ENCODE peak calls at places on chromosomes 11 and 22, in eight cellular contexts. One of them, this sample, is unnamed.

GRCh38 chr22:45240810-45241631 is at the start of gene KIAA0930:
- DNase-seq in mesothelial cell of epicardium: peak
- DNase-seq in nephron progenitor cell: peak
- DNase-seq in LHCN-M2: peak
- DNase-seq in fibroblast of the aortic adventitia: peak
- DNase-seq in B cell: peak
- DNase-seq in RCC 7860: peak
- DNase-seq in LoVo: peak
- DNase-seq in this sample: peak

GRCh38 chr11:122850076-122850631 is 11.9 kb downstream of the CRTAM start:
- DNase-seq in B cell: no peak
- DNase-seq in mesothelial cell of epicardium: no peak
- DNase-seq in LoVo: no peak
- DNase-seq in RCC 7860: peak
- DNase-seq in nephron progenitor cell: peak
- DNase-seq in fibroblast of the aortic adventitia: peak
- DNase-seq in LHCN-M2: peak
- DNase-seq in this sample: no peak

GRCh38 chr11:98740335-98740734 is 280.4 kb upstream of the CNTN5 start:
- DNase-seq in nephron progenitor cell: no peak
- DNase-seq in fibroblast of the aortic adventitia: no peak
- DNase-seq in LHCN-M2: no peak
- DNase-seq in LoVo: no peak
- DNase-seq in RCC 7860: no peak
- DNase-seq in mesothelial cell of epicardium: no peak
- DNase-seq in B cell: no peak
- DNase-seq in this sample: no peak

GRCh38 chr11:56048480-56048879 is 21.0 kb downstream of the OR5AS1 start:
- DNase-seq in RCC 7860: no peak
- DNase-seq in nephron progenitor cell: no peak
- DNase-seq in mesothelial cell of epicardium: no peak
- DNase-seq in LHCN-M2: no peak
- DNase-seq in LoVo: no peak
- DNase-seq in fibroblast of the aortic adventitia: no peak
- DNase-seq in B cell: no peak
- DNase-seq in this sample: no peak

GRCh38 chr22:48665286-48666010 is 1162.2 kb downstream of the BRD1 start:
- DNase-seq in fibroblast of the aortic adventitia: no peak
- DNase-seq in B cell: no peak
- DNase-seq in mesothelial cell of epicardium: no peak
- DNase-seq in RCC 7860: no peak
- DNase-seq in LoVo: no peak
- DNase-seq in nephron progenitor cell: no peak
- DNase-seq in LHCN-M2: no peak
- DNase-seq in this sample: no peak

GRCh38 chr22:31692186-31692886 is 30.3 kb upstream of the PISD start:
- DNase-seq in fibroblast of the aortic adventitia: no peak
- DNase-seq in LoVo: no peak
- DNase-seq in RCC 7860: no peak
- DNase-seq in mesothelial cell of epicardium: no peak
- DNase-seq in nephron progenitor cell: no peak
- DNase-seq in LHCN-M2: peak
- DNase-seq in B cell: no peak
- DNase-seq in this sample: no peak

GRCh38 chr11:44604171-44604581 is 38.7 kb downstream of the CD82 start:
- DNase-seq in RCC 7860: no peak
- DNase-seq in nephron progenitor cell: no peak
- DNase-seq in LoVo: no peak
- DNase-seq in mesothelial cell of epicardium: no peak
- DNase-seq in fibroblast of the aortic adventitia: no peak
- DNase-seq in LHCN-M2: no peak
- DNase-seq in B cell: peak
- DNase-seq in this sample: no peak

GRCh38 chr11:128726464-128727139 is 32.7 kb downstream of the FLI1 start:
- DNase-seq in LHCN-M2: no peak
- DNase-seq in RCC 7860: no peak
- DNase-seq in fibroblast of the aortic adventitia: no peak
- DNase-seq in nephron progenitor cell: no peak
- DNase-seq in LoVo: no peak
- DNase-seq in mesothelial cell of epicardium: no peak
- DNase-seq in B cell: peak
- DNase-seq in this sample: no peak

GRCh38 chr11:12324585-12324984 is 52.8 kb upstream of the PARVA start:
- DNase-seq in mesothelial cell of epicardium: no peak
- DNase-seq in LoVo: no peak
- DNase-seq in LHCN-M2: no peak
- DNase-seq in fibroblast of the aortic adventitia: no peak
- DNase-seq in B cell: no peak
- DNase-seq in nephron progenitor cell: no peak
- DNase-seq in RCC 7860: no peak
- DNase-seq in this sample: no peak

GRCh38 chr11:27882066-27882697 is 181.9 kb upstream of the BDNF start:
- DNase-seq in LoVo: peak
- DNase-seq in B cell: no peak
- DNase-seq in LHCN-M2: peak
- DNase-seq in mesothelial cell of epicardium: no peak
- DNase-seq in RCC 7860: no peak
- DNase-seq in fibroblast of the aortic adventitia: peak
- DNase-seq in nephron progenitor cell: no peak
- DNase-seq in this sample: no peak

GRCh38 chr22:35065796-35066218 is at the start of gene ISX:
- DNase-seq in LoVo: peak
- DNase-seq in LHCN-M2: no peak
- DNase-seq in RCC 7860: no peak
- DNase-seq in nephron progenitor cell: peak
- DNase-seq in B cell: no peak
- DNase-seq in fibroblast of the aortic adventitia: no peak
- DNase-seq in mesothelial cell of epicardium: no peak
- DNase-seq in this sample: no peak

GRCh38 chr22:42662114-42663021 is 13.2 kb upstream of the CYB5R3 start:
- DNase-seq in RCC 7860: no peak
- DNase-seq in LoVo: peak
- DNase-seq in LHCN-M2: peak
- DNase-seq in mesothelial cell of epicardium: peak
- DNase-seq in fibroblast of the aortic adventitia: peak
- DNase-seq in B cell: peak
- DNase-seq in nephron progenitor cell: peak
- DNase-seq in this sample: peak

GRCh38 chr11:68002575-68002942 is 1.3 kb downstream of the UNC93B1 start:
- DNase-seq in B cell: peak
- DNase-seq in fibroblast of the aortic adventitia: no peak
- DNase-seq in LHCN-M2: no peak
- DNase-seq in mesothelial cell of epicardium: no peak
- DNase-seq in nephron progenitor cell: no peak
- DNase-seq in LoVo: no peak
- DNase-seq in RCC 7860: no peak
- DNase-seq in this sample: no peak

GRCh38 chr11:120170741-120171261 is 32.9 kb upstream of the TRIM29 start:
- DNase-seq in RCC 7860: no peak
- DNase-seq in mesothelial cell of epicardium: no peak
- DNase-seq in nephron progenitor cell: no peak
- DNase-seq in fibroblast of the aortic adventitia: no peak
- DNase-seq in LHCN-M2: no peak
- DNase-seq in B cell: no peak
- DNase-seq in LoVo: no peak
- DNase-seq in this sample: peak

GRCh38 chr11:131744847-131745246 is 374.4 kb downstream of the NTM start:
- DNase-seq in LoVo: no peak
- DNase-seq in nephron progenitor cell: no peak
- DNase-seq in B cell: no peak
- DNase-seq in LHCN-M2: no peak
- DNase-seq in mesothelial cell of epicardium: no peak
- DNase-seq in RCC 7860: no peak
- DNase-seq in fibroblast of the aortic adventitia: peak
- DNase-seq in this sample: no peak

GRCh38 chr22:20137671-20138416 is 6.2 kb downstream of the ZDHHC8 start:
- DNase-seq in nephron progenitor cell: no peak
- DNase-seq in B cell: no peak
- DNase-seq in LoVo: no peak
- DNase-seq in LHCN-M2: peak
- DNase-seq in fibroblast of the aortic adventitia: no peak
- DNase-seq in mesothelial cell of epicardium: no peak
- DNase-seq in RCC 7860: no peak
- DNase-seq in this sample: no peak

GRCh38 chr22:20052309-20053250 is 27.5 kb upstream of the DGCR8 start:
- DNase-seq in LoVo: no peak
- DNase-seq in B cell: no peak
- DNase-seq in nephron progenitor cell: no peak
- DNase-seq in RCC 7860: no peak
- DNase-seq in fibroblast of the aortic adventitia: no peak
- DNase-seq in mesothelial cell of epicardium: no peak
- DNase-seq in LHCN-M2: no peak
- DNase-seq in this sample: no peak

GRCh38 chr11:134483291-134483690 is 71.2 kb upstream of the B3GAT1 start:
- DNase-seq in LoVo: no peak
- DNase-seq in nephron progenitor cell: no peak
- DNase-seq in RCC 7860: no peak
- DNase-seq in LHCN-M2: no peak
- DNase-seq in mesothelial cell of epicardium: no peak
- DNase-seq in fibroblast of the aortic adventitia: no peak
- DNase-seq in B cell: no peak
- DNase-seq in this sample: peak

GRCh38 chr22:45599836-45600577 is 71.6 kb upstream of the ATXN10 start:
- DNase-seq in fibroblast of the aortic adventitia: no peak
- DNase-seq in RCC 7860: no peak
- DNase-seq in B cell: no peak
- DNase-seq in mesothelial cell of epicardium: no peak
- DNase-seq in LHCN-M2: no peak
- DNase-seq in LoVo: no peak
- DNase-seq in nephron progenitor cell: no peak
- DNase-seq in this sample: no peak

GRCh38 chr11:127683321-127683720 is 682.8 kb upstream of the KIRREL3 start:
- DNase-seq in B cell: no peak
- DNase-seq in fibroblast of the aortic adventitia: no peak
- DNase-seq in LoVo: no peak
- DNase-seq in RCC 7860: no peak
- DNase-seq in mesothelial cell of epicardium: no peak
- DNase-seq in LHCN-M2: no peak
- DNase-seq in nephron progenitor cell: no peak
- DNase-seq in this sample: no peak

GRCh38 chr11:118306556-118306955 is 2.0 kb downstream of the CD3E start:
- DNase-seq in fibroblast of the aortic adventitia: no peak
- DNase-seq in nephron progenitor cell: no peak
- DNase-seq in B cell: no peak
- DNase-seq in RCC 7860: no peak
- DNase-seq in LHCN-M2: no peak
- DNase-seq in mesothelial cell of epicardium: no peak
- DNase-seq in LoVo: no peak
- DNase-seq in this sample: no peak

GRCh38 chr22:44714703-44715350 is 12.8 kb downstream of the PRR5 start:
- DNase-seq in LoVo: no peak
- DNase-seq in LHCN-M2: peak
- DNase-seq in mesothelial cell of epicardium: no peak
- DNase-seq in fibroblast of the aortic adventitia: no peak
- DNase-seq in B cell: no peak
- DNase-seq in RCC 7860: no peak
- DNase-seq in nephron progenitor cell: no peak
- DNase-seq in this sample: no peak

GRCh38 chr11:93493252-93493897 is 49.8 kb downstream of the SMCO4 start:
- DNase-seq in LHCN-M2: no peak
- DNase-seq in nephron progenitor cell: no peak
- DNase-seq in fibroblast of the aortic adventitia: no peak
- DNase-seq in mesothelial cell of epicardium: no peak
- DNase-seq in LoVo: no peak
- DNase-seq in RCC 7860: no peak
- DNase-seq in B cell: no peak
- DNase-seq in this sample: no peak

GRCh38 chr11:114149689-114150407 is 90.3 kb downstream of the ZBTB16 start:
- DNase-seq in nephron progenitor cell: no peak
- DNase-seq in LHCN-M2: peak
- DNase-seq in RCC 7860: no peak
- DNase-seq in mesothelial cell of epicardium: no peak
- DNase-seq in LoVo: no peak
- DNase-seq in fibroblast of the aortic adventitia: no peak
- DNase-seq in B cell: no peak
- DNase-seq in this sample: no peak

GRCh38 chr11:111944139-111944538 is 7.0 kb downstream of the DIXDC1 start:
- DNase-seq in LoVo: no peak
- DNase-seq in nephron progenitor cell: no peak
- DNase-seq in fibroblast of the aortic adventitia: peak
- DNase-seq in B cell: no peak
- DNase-seq in RCC 7860: peak
- DNase-seq in mesothelial cell of epicardium: no peak
- DNase-seq in LHCN-M2: peak
- DNase-seq in this sample: no peak

GRCh38 chr11:86802601-86803051 is 2.3 kb downstream of the PRSS23 start:
- DNase-seq in LHCN-M2: peak
- DNase-seq in mesothelial cell of epicardium: no peak
- DNase-seq in nephron progenitor cell: no peak
- DNase-seq in LoVo: peak
- DNase-seq in fibroblast of the aortic adventitia: peak
- DNase-seq in RCC 7860: peak
- DNase-seq in B cell: no peak
- DNase-seq in this sample: no peak

GRCh38 chr22:36455571-36456458 is 25.6 kb downstream of the TXN2 start:
- DNase-seq in mesothelial cell of epicardium: no peak
- DNase-seq in nephron progenitor cell: no peak
- DNase-seq in B cell: no peak
- DNase-seq in LHCN-M2: no peak
- DNase-seq in fibroblast of the aortic adventitia: no peak
- DNase-seq in LoVo: no peak
- DNase-seq in RCC 7860: no peak
- DNase-seq in this sample: no peak

GRCh38 chr22:36776722-36777121 is 803 bp upstream of the IFT27 start:
- DNase-seq in LoVo: no peak
- DNase-seq in mesothelial cell of epicardium: no peak
- DNase-seq in LHCN-M2: no peak
- DNase-seq in fibroblast of the aortic adventitia: no peak
- DNase-seq in nephron progenitor cell: no peak
- DNase-seq in B cell: no peak
- DNase-seq in RCC 7860: no peak
- DNase-seq in this sample: no peak

This sample was measured in suprapubic skin.